ENCODE peak calls at places on chromosome 12, in seven cellular contexts. P, A, L, M, S, H and E are unnamed samples.

GRCh38 chr12:109880049-109880931 is at the start of gene GLTP:
- DNase-seq in P (peak; percentile 97), S (peak; percentile 77), H (peak; percentile 82), M (no peak), A (peak; percentile 83), L (peak; percentile 84), E (peak; percentile 97)

GRCh38 chr12:53050426-53051057 is 677 bp downstream of the TNS2 start:
- DNase-seq in A (no peak), H (no peak), M (no peak), P (no peak), S (no peak), L (no peak), E (no peak)

GRCh38 chr12:110913119-110914056 is 7.0 kb downstream of the MYL2 start:
- DNase-seq in S (no peak), H (no peak), A (no peak), L (no peak), M (no peak), P (peak; percentile 84), E (peak; percentile 66)

GRCh38 chr12:43578782-43579181 is 26.8 kb upstream of the ADAMTS20 start:
- DNase-seq in M (no peak), L (no peak), S (no peak), A (peak; percentile 18), H (no peak), P (no peak), E (no peak)

GRCh38 chr12:127811988-127812387 is 455.0 kb upstream of the TMEM132C start:
- DNase-seq in P (no peak), L (no peak), A (no peak), M (no peak), S (no peak), H (no peak), E (no peak)

GRCh38 chr12:45663452-45663851 is 66.1 kb upstream of the ARID2 start:
- DNase-seq in M (no peak), L (no peak), A (no peak), P (no peak), H (no peak), S (no peak), E (no peak)

GRCh38 chr12:17326649-17327048 is 720.7 kb upstream of the LMO3 start:
- DNase-seq in M (no peak), S (no peak), L (no peak), P (no peak), A (no peak), H (no peak), E (no peak)

GRCh38 chr12:54661048-54661447 is 12.9 kb upstream of the DCD start:
- DNase-seq in A (no peak), S (no peak), P (no peak), H (no peak), M (no peak), L (no peak), E (no peak)

GRCh38 chr12:29032431-29032830 is 116.6 kb upstream of the FAR2 start:
- DNase-seq in L (no peak), P (no peak), S (no peak), A (no peak), H (no peak), M (no peak), E (no peak)

GRCh38 chr12:66288121-66288520 is 14.2 kb upstream of the HELB start:
- DNase-seq in S (no peak), A (no peak), L (peak; percentile 32), H (no peak), P (no peak), M (no peak), E (no peak)

GRCh38 chr12:57519758-57520007 is 631 bp downstream of the DDIT3 start:
- DNase-seq in H (no peak), L (no peak), S (peak; percentile 57), A (no peak), P (no peak), M (no peak), E (no peak)

GRCh38 chr12:52200086-52200782 is 8.4 kb upstream of the KRT80 start:
- DNase-seq in P (no peak), S (no peak), L (no peak), H (no peak), M (no peak), A (no peak), E (no peak)

GRCh38 chr12:132162508-132163031 is 18.3 kb downstream of the NOC4L start:
- DNase-seq in P (no peak), M (no peak), H (no peak), S (peak; percentile 35), L (no peak), A (peak; percentile 76), E (no peak)

GRCh38 chr12:66603458-66603857 is 75.4 kb downstream of the GRIP1 start:
- DNase-seq in P (no peak), M (no peak), S (no peak), H (no peak), A (no peak), L (no peak), E (no peak)

GRCh38 chr12:52166672-52167071 is 25.1 kb downstream of the KRT80 start:
- DNase-seq in M (no peak), A (no peak), S (no peak), H (no peak), P (no peak), L (no peak), E (no peak)

DNA sequence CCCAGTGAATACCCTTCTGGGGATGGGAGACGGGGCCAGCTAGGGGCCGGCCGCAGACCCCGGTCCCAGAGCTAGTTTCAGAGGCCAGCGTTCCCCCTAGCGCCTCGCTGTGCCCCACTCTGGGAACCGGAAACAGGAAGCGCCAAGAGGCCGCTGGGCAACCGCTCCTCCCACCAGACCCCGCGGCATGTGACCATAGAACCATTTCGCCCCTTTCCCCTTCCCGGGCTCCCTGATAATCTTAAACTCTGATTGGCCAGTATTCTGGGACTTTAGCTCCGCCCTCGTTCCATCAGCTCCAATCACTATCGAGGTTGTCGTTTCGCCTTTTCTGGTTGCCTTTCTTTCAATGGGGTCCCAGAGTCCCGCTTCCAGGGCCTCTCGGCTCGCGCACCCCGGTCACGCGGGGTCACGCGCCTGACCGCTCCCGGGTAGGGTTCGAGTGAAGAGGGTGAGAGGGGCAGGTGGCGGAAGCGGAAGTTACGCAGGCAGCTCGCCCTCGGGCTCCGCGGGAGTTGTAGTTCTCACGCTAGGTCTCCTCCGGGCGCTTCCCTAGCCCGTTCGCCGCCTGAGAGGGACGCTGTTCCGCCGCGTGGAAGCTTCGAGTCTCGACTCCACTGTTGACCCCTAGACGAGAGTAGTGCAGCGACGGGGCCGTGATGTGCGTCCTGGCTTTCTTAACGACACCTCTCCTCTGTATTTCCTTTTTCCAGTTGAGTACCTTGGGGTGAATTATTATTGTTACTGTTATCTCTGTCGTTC is at the start of gene M6PR:
- DNase-seq in M (peak; percentile 75), L (peak; percentile 92), A (peak; percentile 97), H (peak; percentile 97), S (peak; percentile 94), P (peak; percentile 90), E (peak; percentile 90)
- TF ChIP-seq CTCF in M (peak; percentile 56), L (no peak), A (peak; percentile 47), H (peak; percentile 65), S (peak; percentile 51), P (peak; percentile 85), E (peak; percentile 47)

GRCh38 chr12:22981711-22982110 is 356.7 kb downstream of the ETNK1 start:
- DNase-seq in H (no peak), A (peak; percentile 15), P (no peak), M (no peak), S (no peak), L (no peak), E (no peak)
- TF ChIP-seq CTCF in H (no peak), A (peak; percentile 29), P (no peak), M (peak; percentile 34), S (no peak), L (no peak), E (no peak)

DNA sequence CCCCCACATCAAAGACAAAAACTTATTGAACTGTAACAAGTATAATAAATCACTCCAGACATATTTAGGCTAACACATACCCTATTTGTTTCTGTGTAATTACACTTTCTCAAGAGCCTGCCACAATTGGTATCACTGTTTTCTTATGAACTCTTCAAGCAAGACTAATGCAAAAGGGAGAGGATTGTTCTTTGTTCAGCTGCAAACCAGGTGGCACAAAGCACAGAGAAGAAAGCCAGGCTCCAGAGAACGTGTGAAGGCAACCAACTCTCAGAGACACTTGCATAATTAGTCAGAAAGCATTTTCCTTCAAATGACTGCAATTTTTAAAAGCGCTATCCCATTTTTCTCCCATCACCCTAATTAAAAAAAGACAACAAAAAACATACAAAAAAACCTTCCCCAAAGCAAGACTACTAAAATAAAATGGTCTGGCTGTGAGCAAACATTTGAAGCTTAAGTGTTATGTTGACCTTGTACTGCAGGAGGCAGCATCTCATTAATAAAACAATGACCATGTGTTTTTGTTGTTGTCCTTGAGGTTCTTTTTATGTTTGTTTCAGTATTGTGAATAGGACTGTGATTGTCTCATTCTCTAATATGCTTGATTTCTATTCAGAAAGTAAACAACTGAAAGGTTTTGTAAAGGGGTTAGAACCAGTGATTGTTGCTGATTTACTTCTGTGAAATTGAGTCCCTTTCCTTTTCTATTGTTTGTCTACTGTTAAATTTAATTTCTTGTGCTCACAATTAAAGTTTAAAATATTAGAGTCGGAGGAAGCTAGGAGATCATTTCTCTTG is 452.7 kb upstream of the PDE3A start:
- DNase-seq in L (no peak), A (no peak), H (no peak), M (no peak), S (no peak), P (no peak), E (no peak)
- TF ChIP-seq CTCF in L (no peak), A (peak; percentile 53), H (peak; percentile 64), M (peak; percentile 32), S (peak; percentile 44), P (peak; percentile 59), E (no peak)

GRCh38 chr12:62930546-62931425 is 4.2 kb downstream of the PPM1H start:
- DNase-seq in M (no peak), A (peak; percentile 24), S (no peak), L (no peak), H (no peak), P (no peak), E (no peak)

GRCh38 chr12:62931481-62931880 is 3.5 kb downstream of the PPM1H start:
- DNase-seq in L (no peak), A (no peak), H (no peak), M (no peak), S (no peak), P (no peak), E (no peak)

GRCh38 chr12:62933220-62933870 is 1.6 kb downstream of the PPM1H start:
- DNase-seq in M (no peak), S (no peak), H (peak; percentile 54), L (no peak), P (peak; percentile 21), A (no peak), E (no peak)

GRCh38 chr12:62933871-62934798 is 815 bp downstream of the PPM1H start:
- DNase-seq in S (peak; percentile 25), H (peak; percentile 48), L (no peak), M (no peak), A (peak; percentile 19), P (peak; percentile 55), E (peak; percentile 36)

GRCh38 chr12:62934799-62935674 is at the start of gene PPM1H:
- DNase-seq in H (peak; percentile 76), M (no peak), L (peak; percentile 18), P (peak; percentile 82), A (peak; percentile 11), S (peak; percentile 44), E (no peak)
- TF ChIP-seq CTCF in H (peak; percentile 35), M (no peak), L (no peak), P (peak; percentile 27), A (no peak), S (peak; percentile 32), E (no peak)

GRCh38 chr12:70258605-70259403 is 15.6 kb downstream of the CNOT2 start:
- DNase-seq in H (no peak), M (no peak), S (no peak), A (peak; percentile 62), P (no peak), L (no peak), E (no peak)
- TF ChIP-seq CTCF in H (no peak), M (no peak), S (no peak), A (no peak), P (no peak), L (no peak), E (no peak)